ENCODE peak calls at places on chromosomes 13 and 19, in four cellular contexts. L, Z, D and O are unnamed samples. For H3K4me1, the result is how much of the 10 kb centered on the place peaks cover.

GRCh38 chr13:100941811-100942361 is 267.3 kb upstream of the TMTC4 start:
- DNase-seq in L (no peak), Z (no peak), D (peak), O (no peak)

GRCh38 chr19:58518261-58519086 is 1.1 kb downstream of the ZBTB45 start:
- DNase-seq in L (no peak), Z (no peak), D (no peak), O (no peak)

GRCh38 chr19:19451429-19452240 is 46.2 kb downstream of the GATAD2A start:
- DNase-seq in L (no peak), Z (no peak), D (no peak), O (peak)

GRCh38 chr19:17348700-17349099 is 11.3 kb downstream of the GTPBP3 start:
- DNase-seq in L (no peak), Z (no peak), D (peak), O (no peak)

GRCh38 chr13:106464076-106464475 is 71.4 kb downstream of the EFNB2 start:
- DNase-seq in L (no peak), Z (no peak), D (no peak), O (no peak)

GRCh38 chr19:18490719-18491118 is 31.2 kb downstream of the ELL start:
- DNase-seq in L (no peak), Z (no peak), D (no peak), O (no peak)

GRCh38 chr13:93368705-93369104 is 142.1 kb downstream of the GPC6 start:
- DNase-seq in L (no peak), Z (no peak), D (no peak), O (no peak)

GRCh38 chr13:52034616-52035226 is 10.2 kb downstream of the UTP14C start:
- DNase-seq in L (no peak), Z (no peak), D (peak), O (no peak)

GRCh38 chr19:43599635-43600295 is 3.4 kb downstream of the ZNF576 start:
- DNase-seq in L (no peak), Z (no peak), D (no peak), O (no peak)

GRCh38 chr13:41224113-41225110 is 30.0 kb upstream of the KBTBD7 start:
- DNase-seq in L (no peak), Z (no peak), D (peak), O (no peak)

GRCh38 chr19:1980068-1980467 is 35.4 kb downstream of the BTBD2 start:
- DNase-seq in L (no peak), Z (no peak), D (no peak), O (no peak)
- H3K4me1 ChIP-seq in L (under half), Z (under half), D (under half), O (under half)

GRCh38 chr13:37686501-37686900 is 87.9 kb upstream of the POSTN start:
- DNase-seq in L (no peak), Z (no peak), D (peak), O (no peak)
- H3K4me3 ChIP-seq in L (no peak), Z (no peak), D (no peak), O (no peak)

DNA sequence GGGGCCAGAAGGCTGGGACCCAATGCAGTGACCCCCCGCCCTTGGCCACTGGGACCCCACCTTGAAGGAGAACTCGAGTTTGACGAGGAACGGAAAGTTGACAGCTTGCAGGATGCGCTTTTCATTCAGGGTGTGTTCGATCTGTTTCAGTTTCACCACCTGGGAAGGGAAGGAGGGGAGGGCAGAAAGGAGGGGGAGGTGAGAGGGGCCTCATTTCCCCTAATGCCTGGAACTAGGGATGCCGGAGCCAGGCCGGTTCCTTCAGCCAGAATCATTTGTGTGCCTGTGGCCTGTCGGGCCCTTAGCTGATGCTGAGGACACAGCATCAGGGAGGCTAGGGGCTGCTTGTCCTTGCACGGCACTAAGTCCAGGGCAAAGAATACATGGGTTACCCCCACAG is 12.2 kb upstream of the SAMD1 start:
- DNase-seq in L (no peak), Z (no peak), D (no peak), O (no peak)
- H3K27ac ChIP-seq in L (no peak), Z (no peak), D (no peak), O (no peak)

GRCh38 chr19:10416083-10416379 is 4.3 kb upstream of the PDE4A start:
- DNase-seq in L (no peak), Z (no peak), D (no peak), O (no peak)
- H3K4me1 ChIP-seq in L (under half), Z (under half), D (under half), O (under half)